ENCODE peak calls at places on chromosomes 2 and 18, in seven cellular contexts. R is esophagus muscularis mucosa, Y is breast epithelium, B is IMR-90, Q is transverse colon, A is body of pancreas, D is stomach. P is an unnamed sample.

GRCh38 chr2:70716131-70716766 is 51.8 kb downstream of the ADD2 start:
- DNase-seq in R (peak; percentile 81), Y (no peak), B (no peak), Q (no peak), A (no peak), D (no peak), P (no peak)

GRCh38 chr2:176500921-176501320 is 231.7 kb downstream of the MTX2 start:
- DNase-seq in R (no peak), Y (no peak), B (no peak), Q (no peak), A (no peak), D (no peak), P (no peak)

GRCh38 chr18:46677609-46678470 is 20.8 kb upstream of the LOXHD1 start:
- DNase-seq in R (no peak), Y (no peak), B (no peak), Q (no peak), A (no peak), D (no peak), P (no peak)

GRCh38 chr2:9781252-9781651 is 62.0 kb upstream of the TAF1B start:
- DNase-seq in R (no peak), Y (peak; percentile 80), B (no peak), Q (no peak), A (no peak), D (no peak), P (no peak)

GRCh38 chr18:62720048-62720447 is 4.7 kb downstream of the PHLPP1 start:
- DNase-seq in R (no peak), Y (no peak), B (no peak), Q (no peak), A (no peak), D (no peak), P (no peak)

GRCh38 chr2:189149981-189150380 is 29.6 kb downstream of the COL5A2 start:
- DNase-seq in R (no peak), Y (no peak), B (peak; percentile 65), Q (no peak), A (no peak), D (no peak), P (no peak)

GRCh38 chr2:100882645-100883613 is 63.0 kb downstream of the NPAS2 start:
- DNase-seq in R (no peak), Y (no peak), B (peak; percentile 38), Q (peak; percentile 46), A (peak; percentile 45), D (peak; percentile 28), P (no peak)

GRCh38 chr2:805664-806063 is 128.5 kb upstream of the TMEM18 start:
- DNase-seq in R (peak; percentile 80), Y (no peak), B (no peak), Q (no peak), A (no peak), D (no peak), P (no peak)

GRCh38 chr2:237319086-237319820 is 94.7 kb downstream of the COL6A3 start:
- DNase-seq in R (no peak), Y (no peak), B (no peak), Q (no peak), A (no peak), D (no peak), P (no peak)

GRCh38 chr18:35080058-35080457 is 38.8 kb downstream of the MAPRE2 start:
- DNase-seq in R (no peak), Y (no peak), B (no peak), Q (no peak), A (no peak), D (no peak), P (no peak)

DNA sequence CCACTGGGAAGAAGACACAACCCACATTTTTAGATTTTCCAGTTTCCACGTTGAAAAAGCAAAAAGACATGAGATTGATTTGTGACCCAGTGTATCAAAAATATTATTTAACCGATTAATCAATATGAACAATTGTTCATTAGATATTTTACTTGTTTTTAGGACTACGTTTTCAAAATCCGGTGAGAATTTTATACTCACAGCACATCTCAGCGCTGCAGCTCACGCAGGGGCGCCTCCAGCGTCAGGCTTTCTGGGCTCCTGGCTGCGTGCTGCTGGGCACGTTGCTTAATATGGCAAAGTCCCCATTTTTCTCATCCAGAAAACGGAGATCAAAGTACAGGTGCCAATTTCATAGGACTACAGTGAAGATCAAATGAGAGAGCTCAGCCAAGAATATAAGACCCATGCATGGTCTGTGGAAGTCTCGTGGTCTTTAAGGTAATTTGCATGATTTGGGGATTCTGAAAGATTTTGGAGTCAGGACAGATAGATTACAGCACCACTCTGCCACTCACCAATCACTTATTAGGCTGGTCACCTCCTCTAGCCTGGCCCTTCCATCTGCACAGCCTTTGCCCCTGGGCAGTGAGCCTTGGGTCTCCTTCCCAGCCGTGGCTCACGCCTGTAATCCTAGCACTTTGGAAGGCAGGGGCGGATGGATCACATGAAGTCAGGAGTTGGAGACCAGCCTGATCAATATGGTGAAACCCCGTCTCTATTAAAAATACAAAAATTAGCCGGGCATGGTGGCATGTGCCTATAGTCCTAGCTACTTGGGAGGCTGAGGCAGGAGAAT is 36.2 kb downstream of the PTPN18 start:
- DNase-seq in R (peak; percentile 89), Y (no peak), B (peak; percentile 45), Q (no peak), A (no peak), D (no peak), P (peak; percentile 27)
- TF ChIP-seq CTCF in R (no peak), Y (no peak), B (no peak), Q (no peak), A (no peak), D (no peak), P (no peak)

GRCh38 chr2:218285604-218286003 is 6.7 kb downstream of the TMBIM1 start:
- DNase-seq in R (no peak), Y (peak; percentile 89), B (peak; percentile 48), Q (no peak), A (peak; percentile 86), D (peak; percentile 84), P (no peak)

GRCh38 chr2:218290316-218291261 is 1.7 kb downstream of the TMBIM1 start:
- DNase-seq in R (no peak), Y (no peak), B (no peak), Q (peak; percentile 58), A (no peak), D (no peak), P (no peak)

GRCh38 chr2:218289639-218290315 is 2.5 kb downstream of the TMBIM1 start:
- DNase-seq in R (peak; percentile 92), Y (no peak), B (peak; percentile 36), Q (no peak), A (peak; percentile 40), D (no peak), P (no peak)

GRCh38 chr2:218284106-218284811 is 8.0 kb downstream of the TMBIM1 start:
- DNase-seq in R (no peak), Y (no peak), B (peak; percentile 80), Q (peak; percentile 75), A (peak; percentile 70), D (peak; percentile 71), P (peak; percentile 48)

DNA sequence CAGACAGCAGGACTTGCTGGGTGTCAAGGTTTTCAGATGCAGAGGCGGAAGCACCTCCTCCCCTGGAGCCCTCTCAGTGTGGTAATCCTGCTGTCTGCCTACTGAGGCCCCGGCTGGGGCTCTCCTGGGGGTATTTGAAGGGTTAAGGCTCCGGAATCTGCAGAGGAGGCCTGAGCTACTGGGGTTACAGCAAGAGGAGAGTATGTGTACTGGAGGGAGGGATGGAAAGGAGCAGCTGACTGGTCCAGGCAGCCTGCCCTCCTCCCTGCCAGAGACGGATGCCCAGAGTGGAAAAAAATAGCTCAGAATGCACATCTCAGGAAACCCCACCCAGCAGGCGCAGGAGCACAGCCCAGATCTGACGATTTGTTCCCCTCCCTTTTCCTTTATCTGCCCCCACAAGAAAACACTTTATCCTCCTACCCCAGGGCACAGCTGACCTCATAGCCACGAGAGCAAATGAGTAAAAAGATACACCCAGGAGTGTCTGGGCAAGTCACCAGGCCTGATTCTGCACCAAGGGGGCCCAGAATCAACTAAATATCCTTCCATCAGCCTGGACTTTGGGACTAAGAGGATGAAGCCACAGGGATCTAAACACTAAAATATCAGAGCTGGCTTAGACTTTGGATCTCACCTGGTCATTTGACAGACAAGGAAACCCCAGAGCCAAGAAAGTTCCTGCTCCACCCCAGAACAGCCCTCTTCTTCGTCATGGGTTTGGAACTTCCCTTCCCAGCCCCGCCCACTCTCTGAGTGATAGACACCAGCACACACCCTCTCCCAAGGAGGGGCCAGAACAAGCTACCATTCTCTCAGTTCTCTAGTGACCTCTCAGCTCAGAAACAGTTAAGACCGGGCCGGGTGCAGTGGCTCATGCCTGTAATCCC is 5.5 kb downstream of the TMBIM1 start:
- DNase-seq in R (peak; percentile 99), Y (peak; percentile 83), B (peak; percentile 94), Q (peak; percentile 96), A (peak; percentile 92), D (peak; percentile 93), P (peak; percentile 91)
- TF ChIP-seq POLR2A in R (peak; percentile 36), Y (no peak), B (no peak), Q (peak; percentile 87), A (peak; percentile 36), D (no peak), P (peak; percentile 41)

GRCh38 chr2:55781542-55781941 is 87.9 kb upstream of the PNPT1 start:
- DNase-seq in R (no peak), Y (no peak), B (no peak), Q (no peak), A (no peak), D (no peak), P (no peak)
- TF ChIP-seq CTCF in R (no peak), Y (no peak), B (no peak), Q (no peak), A (no peak), D (no peak), P (no peak)

DNA sequence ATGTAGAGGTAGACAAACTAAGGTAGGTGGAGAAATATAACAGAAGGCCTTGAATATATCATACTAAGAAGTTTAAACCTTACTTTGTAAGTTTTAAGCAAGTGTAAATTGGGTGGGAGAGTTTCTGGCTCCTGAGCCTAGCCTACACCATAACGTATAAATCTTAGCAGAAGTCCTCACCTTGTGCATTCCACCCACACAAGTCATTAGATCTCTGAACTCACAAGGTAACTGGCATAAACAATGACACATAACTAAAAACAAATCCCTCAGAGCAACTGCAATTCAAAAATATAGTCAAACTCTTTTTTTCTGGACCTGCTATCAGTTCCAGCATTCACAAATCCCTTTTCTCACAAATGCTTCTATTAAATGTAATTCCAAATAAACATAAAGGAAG is 9.4 kb downstream of the REV1 start:
- DNase-seq in R (no peak), Y (no peak), B (peak; percentile 23), Q (no peak), A (no peak), D (no peak), P (no peak)
- TF ChIP-seq POLR2A in R (no peak), Y (no peak), B (no peak), Q (no peak), A (no peak), D (no peak), P (no peak)

DNA sequence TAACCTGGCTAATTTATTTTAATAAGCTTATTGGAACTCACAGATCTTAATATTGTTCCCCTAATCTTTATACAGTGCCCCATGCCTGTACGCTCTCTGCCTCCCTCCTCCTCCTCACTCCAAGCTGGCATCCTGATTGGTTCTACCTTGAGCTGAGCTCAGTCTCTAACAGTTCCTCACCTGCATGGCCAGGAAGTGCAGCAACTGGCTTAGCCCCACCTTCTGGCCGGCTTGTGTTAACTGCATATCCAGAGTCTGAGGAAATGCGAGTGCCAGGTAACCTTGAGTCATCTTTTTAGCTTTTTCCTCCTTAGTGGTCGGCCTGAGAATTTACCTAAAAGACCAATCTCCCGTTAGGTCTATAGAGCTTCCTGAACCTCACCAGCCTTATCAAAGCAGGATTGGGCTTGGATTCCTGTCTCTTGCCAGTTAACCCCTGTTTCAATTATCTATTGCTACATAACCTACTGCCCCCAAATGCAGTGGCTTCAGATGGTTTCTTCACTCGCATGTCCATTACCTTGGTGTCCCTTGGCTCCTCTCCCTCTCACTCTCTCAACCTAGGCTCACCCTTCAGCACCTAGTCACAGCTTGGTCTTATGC is 89.5 kb upstream of the STK39 start:
- DNase-seq in R (peak; percentile 88), Y (peak; percentile 27), B (no peak), Q (peak; percentile 78), A (peak; percentile 81), D (peak; percentile 75), P (no peak)
- TF ChIP-seq CTCF in R (peak; percentile 45), Y (peak; percentile 7), B (no peak), Q (peak; percentile 53), A (peak; percentile 81), D (peak; percentile 25), P (no peak)

P was measured in uterus.